ENCODE peak calls at places on chromosomes 1 and 21, in four cellular contexts. N is PC-3, X is left lung, K is RWPE2. S is an unnamed sample. For H3K4me1 and H3K9me3, the result is how much of the 10 kb centered on the place peaks cover.

GRCh38 chr1:115678141-115678540 is 36.4 kb downstream of the VANGL1 start:
- DNase-seq in N (no peak), X (no peak), K (no peak), S (no peak)

GRCh38 chr1:234599617-234600417 is 10.2 kb downstream of the IRF2BP2 start:
- DNase-seq in N (peak), X (peak), K (peak), S (peak)

GRCh38 chr1:17265162-17265561 is 16.3 kb downstream of the PADI3 start:
- DNase-seq in N (no peak), X (peak), K (no peak), S (no peak)

GRCh38 chr1:31801450-31801849 is 14.4 kb downstream of the SPOCD1 start:
- DNase-seq in N (no peak), X (no peak), K (no peak), S (no peak)

GRCh38 chr1:209858561-209859103 is 30.9 kb downstream of the UTP25 start:
- DNase-seq in N (no peak), X (peak), K (no peak), S (no peak)

GRCh38 chr1:233269656-233270055 is 25.9 kb downstream of the PCNX2 start:
- DNase-seq in N (no peak), X (no peak), K (no peak), S (no peak)

GRCh38 chr1:24948072-24948827 is 18.2 kb upstream of the RUNX3 start:
- DNase-seq in N (no peak), X (no peak), K (no peak), S (no peak)

GRCh38 chr1:148010527-148010926 is 82.3 kb downstream of the GPR89B start:
- DNase-seq in N (no peak), X (no peak), K (no peak), S (no peak)

GRCh38 chr1:150764617-150765090 is 924 bp downstream of the CTSS start:
- DNase-seq in N (peak), X (no peak), K (no peak), S (no peak)

GRCh38 chr21:45427331-45428271 is 22.6 kb downstream of the COL18A1 start:
- DNase-seq in N (peak), X (peak), K (peak), S (peak)

GRCh38 chr1:111205724-111206070 is 5.3 kb upstream of the DENND2D start:
- DNase-seq in N (no peak), X (no peak), K (no peak), S (no peak)

GRCh38 chr1:155976062-155976912 is 2.1 kb downstream of the ARHGEF2 start:
- DNase-seq in N (peak), X (peak), K (no peak), S (no peak)

GRCh38 chr1:96478228-96478627 is 243.4 kb upstream of the PTBP2 start:
- DNase-seq in N (no peak), X (no peak), K (no peak), S (no peak)

GRCh38 chr1:53278294-53278693 is 40.0 kb upstream of the MAGOH start:
- DNase-seq in N (peak), X (peak), K (no peak), S (peak)

GRCh38 chr21:29730281-29730680 is 209.5 kb downstream of the GRIK1 start:
- DNase-seq in N (no peak), X (no peak), K (no peak), S (no peak)

GRCh38 chr1:59605761-59606160 is 209.0 kb upstream of the HOOK1 start:
- DNase-seq in N (peak), X (no peak), K (no peak), S (no peak)

GRCh38 chr1:31573261-31573660 is 3.1 kb upstream of the TINAGL1 start:
- DNase-seq in N (no peak), X (no peak), K (no peak), S (no peak)

GRCh38 chr1:243447342-243447741 is 191.5 kb downstream of the SDCCAG8 start:
- DNase-seq in N (peak), X (no peak), K (no peak), S (no peak)

GRCh38 chr1:175317309-175317708 is 124.7 kb upstream of the KIAA0040 start:
- DNase-seq in N (peak), X (no peak), K (no peak), S (peak)

GRCh38 chr1:38013027-38013588 is 574 bp downstream of the UTP11 start:
- DNase-seq in N (peak), X (no peak), K (no peak), S (no peak)

GRCh38 chr1:38005195-38006007 is at the start of gene FHL3:
- DNase-seq in N (peak), X (peak), K (peak), S (peak)

GRCh38 chr1:38009841-38010180 is 2.7 kb upstream of the UTP11 start:
- DNase-seq in N (no peak), X (no peak), K (no peak), S (no peak)

GRCh38 chr1:38006008-38006828 is 904 bp upstream of the FHL3 start:
- DNase-seq in N (no peak), X (no peak), K (peak), S (no peak)

DNA sequence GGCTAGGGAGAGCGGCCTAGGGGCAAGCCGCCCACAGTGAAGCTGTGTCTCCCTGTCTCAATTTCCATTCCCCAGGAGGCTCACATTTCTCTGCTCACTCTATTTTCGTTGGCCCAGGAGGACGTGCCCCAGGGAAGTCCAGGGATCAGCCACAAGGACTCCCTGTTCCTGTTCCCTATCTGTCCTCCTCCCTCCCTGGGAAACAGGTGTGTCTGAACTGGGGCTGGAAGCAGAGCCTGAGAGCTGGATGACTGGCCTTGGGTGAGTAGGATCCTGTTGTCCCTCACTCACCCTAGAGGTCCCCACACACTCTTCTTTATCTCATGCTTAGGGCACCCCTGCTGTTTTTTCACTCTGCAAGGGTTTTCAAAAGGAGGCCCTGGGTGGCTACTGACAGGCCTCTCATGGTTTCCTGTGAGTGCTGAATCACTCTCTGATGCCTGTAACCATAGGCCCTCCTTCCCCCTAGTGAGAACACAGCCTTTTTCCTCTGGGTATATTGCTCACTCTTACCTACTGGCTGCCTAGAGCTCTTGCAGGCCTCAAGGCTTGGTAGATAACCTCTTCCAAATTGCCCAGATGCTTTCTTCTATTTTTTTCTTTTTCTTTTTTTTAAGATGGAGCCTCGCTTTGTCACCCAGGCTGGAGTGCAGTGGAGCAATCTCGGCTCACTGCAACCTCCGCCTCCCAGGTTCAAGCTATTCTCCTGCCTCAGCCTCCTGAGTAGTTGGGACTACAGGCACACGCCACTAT is 3.3 kb upstream of the UTP11 start:
- DNase-seq in N (no peak), X (peak), K (no peak), S (no peak)
- TF ChIP-seq CTCF in N (no peak), X (no peak), K (no peak), S (no peak)

GRCh38 chr1:162632743-162633326 is 571 bp downstream of the DDR2 start:
- DNase-seq in N (no peak), X (no peak), K (no peak), S (no peak)
- H3K4me1 ChIP-seq in N (under half), X (under half), K (under half), S (under half)

GRCh38 chr21:35234725-35235124 is 185.6 kb upstream of the RUNX1 start:
- DNase-seq in N (no peak), X (no peak), K (no peak), S (no peak)
- H3K9me3 ChIP-seq in N (under half), X (under half), K (under half), S (under half)

GRCh38 chr1:64330839-64331238 is 127.4 kb downstream of the UBE2U start:
- DNase-seq in N (no peak), X (no peak), K (no peak), S (no peak)
- TF ChIP-seq CTCF in N (no peak), X (no peak), K (no peak), S (no peak)

GRCh38 chr1:7427066-7427465 is 344.0 kb upstream of the VAMP3 start:
- DNase-seq in N (no peak), X (no peak), K (no peak), S (no peak)

GRCh38 chr1:7430047-7430608 is 341.0 kb upstream of the VAMP3 start:
- DNase-seq in N (no peak), X (no peak), K (no peak), S (no peak)

GRCh38 chr1:7427901-7428300 is 343.2 kb upstream of the VAMP3 start:
- DNase-seq in N (no peak), X (no peak), K (peak), S (no peak)

GRCh38 chr1:7430646-7431045 is 340.4 kb upstream of the VAMP3 start:
- DNase-seq in N (no peak), X (no peak), K (no peak), S (no peak)

DNA sequence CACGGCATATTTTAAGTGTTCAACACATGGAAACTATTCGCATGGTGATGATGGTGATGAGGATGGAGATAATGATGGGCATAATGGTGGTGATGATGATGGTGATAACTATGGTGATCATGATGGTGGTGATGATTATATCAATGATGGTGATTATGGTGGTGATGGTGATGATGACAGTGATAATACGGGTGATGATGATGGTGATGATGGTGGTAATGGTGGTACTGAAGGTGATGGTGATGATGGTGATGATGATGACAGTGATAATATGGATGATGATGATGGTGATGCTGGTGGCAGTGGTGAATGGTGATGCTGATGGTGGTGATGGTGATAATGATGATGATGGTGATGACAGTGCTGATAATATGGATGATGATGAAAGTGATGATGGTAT is 341.8 kb upstream of the VAMP3 start:
- DNase-seq in N (no peak), X (no peak), K (no peak), S (no peak)
- H3K4me1 ChIP-seq in N (under half), X (under half), K (under half), S (under half)

GRCh38 chr1:173365341-173365740 is 111.8 kb upstream of the PRDX6 start:
- DNase-seq in N (no peak), X (no peak), K (no peak), S (no peak)
- H3K9me3 ChIP-seq in N (under half), X (under half), K (under half), S (under half)

GRCh38 chr1:229782469-229782868 is 156.4 kb downstream of the URB2 start:
- DNase-seq in N (no peak), X (no peak), K (no peak), S (no peak)

GRCh38 chr1:229784834-229785233 is 158.8 kb downstream of the URB2 start:
- DNase-seq in N (no peak), X (no peak), K (no peak), S (no peak)

GRCh38 chr1:229786974-229787610 is 161.0 kb downstream of the URB2 start:
- DNase-seq in N (no peak), X (no peak), K (no peak), S (no peak)

GRCh38 chr1:229781453-229781852 is 155.4 kb downstream of the URB2 start:
- DNase-seq in N (peak), X (peak), K (no peak), S (no peak)
- TF ChIP-seq CTCF in N (peak), X (peak), K (no peak), S (no peak)

GRCh38 chr1:41953291-41953690 is 34.6 kb upstream of the HIVEP3 start:
- DNase-seq in N (no peak), X (no peak), K (no peak), S (no peak)

GRCh38 chr1:41955461-41956159 is 36.9 kb upstream of the HIVEP3 start:
- DNase-seq in N (peak), X (no peak), K (peak), S (no peak)

GRCh38 chr1:41952208-41952607 is 33.5 kb upstream of the HIVEP3 start:
- DNase-seq in N (no peak), X (no peak), K (no peak), S (no peak)

GRCh38 chr1:41954533-41954944 is 35.8 kb upstream of the HIVEP3 start:
- DNase-seq in N (peak), X (no peak), K (peak), S (no peak)

DNA sequence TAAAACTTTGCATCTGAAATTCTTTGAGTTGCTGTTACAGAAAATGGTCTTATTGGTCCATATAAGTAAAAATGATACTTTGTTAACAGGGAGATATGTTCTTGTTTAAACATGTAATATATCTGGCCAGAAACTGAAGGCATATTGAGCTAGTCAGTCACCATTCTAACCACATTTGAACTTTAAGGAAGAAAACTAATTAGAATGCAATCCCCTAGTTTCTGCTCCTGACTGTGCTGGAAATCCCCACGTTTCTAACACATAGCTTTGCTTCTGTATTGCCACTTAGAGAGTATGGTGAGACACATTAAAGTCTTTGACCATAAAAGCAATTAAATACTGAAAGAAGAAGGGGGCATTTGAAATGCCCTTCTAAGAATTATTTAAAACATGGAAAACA is 32.1 kb upstream of the HIVEP3 start:
- DNase-seq in N (no peak), X (no peak), K (no peak), S (no peak)
- H3K4me1 ChIP-seq in N (under half), X (under half), K (under half), S (under half)

DNA sequence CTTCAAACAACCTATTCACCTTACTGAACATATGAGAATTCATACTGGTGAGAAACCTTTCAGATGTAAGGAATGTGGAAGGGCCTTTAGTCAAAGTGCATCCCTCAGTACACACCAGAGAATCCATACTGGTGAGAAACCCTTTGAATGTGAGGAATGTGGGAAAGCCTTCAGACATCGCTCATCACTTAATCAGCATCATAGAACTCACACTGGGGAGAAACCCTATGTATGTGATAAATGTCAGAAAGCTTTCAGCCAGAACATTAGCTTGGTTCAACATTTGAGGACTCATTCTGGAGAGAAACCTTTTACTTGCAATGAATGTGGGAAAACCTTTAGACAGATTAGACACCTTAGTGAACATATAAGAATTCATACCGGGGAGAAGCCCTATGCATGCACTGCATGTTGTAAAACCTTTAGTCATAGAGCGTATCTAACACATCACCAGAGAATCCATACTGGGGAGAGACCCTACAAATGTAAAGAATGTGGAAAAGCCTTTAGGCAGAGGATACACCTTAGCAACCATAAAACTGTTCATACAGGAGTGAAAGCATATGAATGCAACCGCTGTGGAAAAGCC is 13.2 kb upstream of the EXO5 start:
- DNase-seq in N (no peak), X (no peak), K (no peak), S (no peak)
- H3K9me3 ChIP-seq in N (under half), X (half or more), K (under half), S (under half)

S was measured in BE2C.